ENCODE peak calls at places on chromosomes 7 and 10, in six cellular contexts. Y is K562, J is HCT116, T is suprapubic skin, F is WERI-Rb-1, Q is dorsolateral prefrontal cortex. W is an unnamed sample. For H3K27me3, the result is how much of the 10 kb centered on the place peaks cover.

GRCh38 chr7:88688222-88688621 is 71.3 kb upstream of the ZNF804B start:
- DNase-seq in Y (no peak), J (no peak), F (no peak), Q (no peak), T (no peak), W (no peak)

GRCh38 chr7:74104702-74105101 is 21.1 kb downstream of the LIMK1 start:
- DNase-seq in Q (no peak), Y (no peak), J (peak), T (no peak), F (no peak), W (no peak)

GRCh38 chr10:95728535-95728934 is 27.4 kb upstream of the ENTPD1 start:
- DNase-seq in F (no peak), Y (no peak), Q (no peak), J (no peak), T (no peak), W (no peak)

GRCh38 chr7:29337628-29338116 is 143.1 kb downstream of the CHN2 start:
- DNase-seq in Y (no peak), J (no peak), T (no peak), F (no peak), Q (no peak), W (no peak)

GRCh38 chr7:81167934-81168333 is 249.1 kb upstream of the SEMA3C start:
- DNase-seq in Y (no peak), Q (no peak), J (no peak), F (no peak), T (no peak), W (no peak)

GRCh38 chr10:127148066-127148932 is 48.1 kb downstream of the INSYN2A start:
- DNase-seq in T (no peak), J (peak), Y (no peak), F (no peak), Q (no peak), W (peak)

GRCh38 chr10:95431900-95432342 is 129.2 kb downstream of the SORBS1 start:
- DNase-seq in T (no peak), J (no peak), F (no peak), Q (no peak), Y (no peak), W (no peak)

GRCh38 chr10:30488319-30488718 is 54.3 kb downstream of the MAP3K8 start:
- DNase-seq in Y (no peak), Q (no peak), J (no peak), T (no peak), F (no peak), W (no peak)

GRCh38 chr10:133274751-133275682 is 1.7 kb downstream of the ADAM8 start:
- DNase-seq in F (no peak), J (no peak), Y (peak), Q (no peak), T (no peak), W (no peak)

GRCh38 chr7:14483663-14484062 is 418.9 kb downstream of the DGKB start:
- DNase-seq in T (no peak), J (no peak), Y (no peak), Q (no peak), F (no peak), W (no peak)
- TF ChIP-seq CTCF in T (no peak), J (no peak), Y (no peak), Q (no peak), F (no peak), W (no peak)

GRCh38 chr10:117552759-117553158 is 10.2 kb downstream of the EMX2 start:
- DNase-seq in J (no peak), F (no peak), Y (no peak), T (no peak), Q (no peak), W (no peak)

GRCh38 chr10:117553171-117553814 is 10.7 kb downstream of the EMX2 start:
- DNase-seq in Q (no peak), Y (no peak), F (no peak), T (peak), J (no peak), W (no peak)

GRCh38 chr10:117551322-117552155 is 9.0 kb downstream of the EMX2 start:
- DNase-seq in F (no peak), Y (no peak), Q (no peak), T (peak), J (no peak), W (no peak)

GRCh38 chr10:117550599-117551321 is 8.2 kb downstream of the EMX2 start:
- DNase-seq in T (no peak), Y (no peak), J (no peak), Q (no peak), F (no peak), W (no peak)

DNA sequence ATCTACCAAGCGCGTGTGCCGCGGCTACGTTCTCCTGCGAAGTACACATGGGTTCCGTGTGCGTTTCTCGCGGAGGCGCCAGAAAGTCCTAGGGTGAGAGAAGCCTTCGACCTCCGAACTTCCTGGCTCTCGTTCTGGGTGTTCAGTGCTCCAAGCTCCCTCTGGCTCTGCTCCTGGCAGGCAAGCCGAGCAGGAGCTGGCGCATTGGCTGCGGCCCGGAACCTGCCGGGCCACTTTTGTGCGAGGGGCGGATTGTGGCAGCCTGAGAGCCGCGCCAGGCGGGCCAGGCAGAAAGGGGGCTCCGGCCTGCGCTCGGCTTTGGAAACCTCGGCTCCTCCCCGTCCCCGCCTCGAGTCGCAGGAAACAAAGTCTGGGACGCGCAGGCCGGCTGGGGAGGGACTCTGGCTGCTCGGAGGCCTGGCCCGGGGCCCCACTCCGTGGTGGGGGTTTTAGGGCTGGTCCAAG is 9.6 kb downstream of the EMX2 start:
- DNase-seq in Q (no peak), J (no peak), T (no peak), F (no peak), Y (no peak), W (no peak)
- H3K27me3 ChIP-seq in Q (half or more), J (under half), T (half or more), F (half or more), Y (half or more), W (half or more)

DNA sequence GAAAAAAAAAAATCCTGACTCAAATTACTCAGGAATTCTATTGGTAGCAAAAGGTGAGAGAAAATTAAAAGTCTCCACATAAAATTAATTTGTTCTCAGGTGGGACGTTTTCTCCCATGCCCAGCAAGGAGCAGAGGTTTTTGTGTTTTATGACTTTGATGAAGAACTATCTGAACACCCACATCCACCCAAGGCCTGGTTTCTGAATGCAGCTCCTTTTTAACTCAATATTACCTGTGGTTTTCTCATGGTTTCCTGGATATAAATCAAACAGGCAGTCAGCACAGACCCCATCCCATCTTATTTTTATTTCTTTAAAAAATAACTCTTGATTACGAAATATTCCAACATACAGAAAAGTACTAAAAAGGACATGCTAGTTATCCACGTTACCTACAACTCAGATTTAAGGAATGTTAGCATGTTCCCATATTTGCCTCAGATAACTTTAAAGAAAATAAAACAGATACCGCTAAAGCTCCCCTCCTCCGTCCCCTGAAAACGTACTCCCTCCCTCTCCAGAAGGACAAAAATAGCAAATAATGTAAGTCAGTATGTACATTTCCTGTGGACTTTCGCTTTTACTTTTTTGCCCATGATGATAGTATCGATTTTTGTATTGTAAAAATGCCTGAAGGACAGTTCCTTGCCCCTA is 43.4 kb downstream of the GLI3 start:
- DNase-seq in T (no peak), J (no peak), F (no peak), Q (no peak), Y (no peak), W (no peak)
- H3K27ac ChIP-seq in T (peak), J (no peak), F (no peak), Q (no peak), Y (no peak), W (no peak)

GRCh38 chr7:14698239-14698638 is 204.3 kb downstream of the DGKB start:
- DNase-seq in T (no peak), Q (no peak), Y (no peak), J (no peak), F (no peak), W (no peak)
- TF ChIP-seq CTCF in T (no peak), Q (peak), Y (no peak), J (peak), F (no peak), W (no peak)

GRCh38 chr10:21497177-21497807 is 28.2 kb downstream of the SKIDA1 start:
- DNase-seq in F (peak), T (peak), Q (peak), Y (peak), J (peak), W (no peak)
- H3K27me3 ChIP-seq in F (under half), T (under half), Q (under half), Y (under half), J (under half), W (under half)

GRCh38 chr10:72260588-72261322 is 13.0 kb upstream of the DDIT4 start:
- DNase-seq in T (peak), Q (peak), F (peak), J (no peak), Y (peak), W (no peak)

GRCh38 chr10:72261323-72262018 is 12.3 kb upstream of the DDIT4 start:
- DNase-seq in Q (no peak), Y (peak), J (no peak), T (no peak), F (no peak), W (no peak)

GRCh38 chr10:72258617-72259016 is 15.1 kb upstream of the DDIT4 start:
- DNase-seq in Q (no peak), Y (no peak), J (no peak), T (no peak), F (no peak), W (no peak)

GRCh38 chr10:72260215-72260587 is 13.5 kb upstream of the DDIT4 start:
- DNase-seq in J (no peak), Q (no peak), Y (no peak), F (no peak), T (no peak), W (no peak)

DNA sequence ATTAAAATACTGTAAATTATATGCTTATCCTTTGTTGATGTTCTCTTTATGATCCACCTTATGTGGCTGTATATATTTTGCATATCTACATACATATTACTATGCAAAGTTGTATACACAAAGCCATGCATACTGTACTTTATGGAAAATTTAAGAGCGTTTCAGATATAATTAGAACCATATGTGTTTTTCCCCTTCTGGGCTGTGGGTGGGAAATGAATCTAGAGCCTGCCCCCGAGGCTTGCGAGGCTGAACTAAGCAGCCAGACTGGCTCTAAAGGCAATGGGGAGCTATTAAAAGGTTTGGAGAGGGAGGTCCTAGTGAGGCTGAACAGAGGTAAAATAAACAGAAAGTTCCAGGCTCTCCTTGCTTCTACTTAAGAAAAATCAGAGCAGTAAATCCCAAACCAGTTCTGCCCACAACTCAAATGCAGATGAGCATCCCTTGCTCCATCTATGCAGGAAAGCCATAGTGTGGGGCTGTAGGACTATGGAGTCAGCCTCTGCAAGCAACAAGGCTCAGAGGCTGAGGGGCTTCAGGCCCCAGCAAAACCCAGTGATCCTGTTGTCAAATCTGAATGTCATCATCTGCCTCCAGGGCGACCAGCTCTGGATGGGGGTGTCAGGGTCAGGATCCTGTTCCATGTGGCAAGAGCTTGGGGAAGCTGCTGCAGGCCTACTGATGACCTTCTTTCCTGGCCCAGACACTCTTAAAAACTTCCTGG is 14.1 kb upstream of the DDIT4 start:
- DNase-seq in Q (no peak), J (no peak), F (no peak), Y (peak), T (no peak), W (no peak)
- H3K27ac ChIP-seq in Q (peak), J (peak), F (peak), Y (peak), T (peak), W (peak)